ENCODE peak calls at places on chromosomes 6 and 20, in ten cellular contexts. One of them, this sample, is unnamed.

GRCh38 chr6:41937881-41938574 is 3.6 kb downstream of the CCND3 start:
- DNase-seq in neural crest cell: no peak
- DNase-seq in body of pancreas: no peak
- DNase-seq in GM23338: no peak
- DNase-seq in GM10248: no peak
- DNase-seq in transverse colon: no peak
- DNase-seq in upper lobe of left lung: peak
- DNase-seq in cardiac muscle cell: peak
- DNase-seq in fibroblast of lung: no peak
- DNase-seq in fibroblast of mammary gland: no peak
- DNase-seq in this sample: no peak

GRCh38 chr6:80673367-80673766 is 566.9 kb downstream of the BCKDHB start:
- DNase-seq in upper lobe of left lung: no peak
- DNase-seq in GM23338: no peak
- DNase-seq in fibroblast of lung: no peak
- DNase-seq in body of pancreas: no peak
- DNase-seq in GM10248: no peak
- DNase-seq in transverse colon: no peak
- DNase-seq in cardiac muscle cell: no peak
- DNase-seq in fibroblast of mammary gland: no peak
- DNase-seq in neural crest cell: no peak
- DNase-seq in this sample: no peak

GRCh38 chr6:75752365-75752764 is 3.3 kb downstream of the MYO6 start:
- DNase-seq in fibroblast of lung: peak
- DNase-seq in GM10248: no peak
- DNase-seq in neural crest cell: no peak
- DNase-seq in fibroblast of mammary gland: no peak
- DNase-seq in upper lobe of left lung: no peak
- DNase-seq in transverse colon: no peak
- DNase-seq in GM23338: no peak
- DNase-seq in body of pancreas: no peak
- DNase-seq in cardiac muscle cell: no peak
- DNase-seq in this sample: no peak

GRCh38 chr6:133811557-133811956 is 77.4 kb upstream of the TCF21 start:
- DNase-seq in body of pancreas: no peak
- DNase-seq in transverse colon: no peak
- DNase-seq in GM10248: no peak
- DNase-seq in fibroblast of mammary gland: no peak
- DNase-seq in neural crest cell: no peak
- DNase-seq in fibroblast of lung: no peak
- DNase-seq in GM23338: no peak
- DNase-seq in upper lobe of left lung: no peak
- DNase-seq in cardiac muscle cell: no peak
- DNase-seq in this sample: no peak

GRCh38 chr6:37205189-37205996 is 35.4 kb downstream of the PIM1 start:
- DNase-seq in cardiac muscle cell: no peak
- DNase-seq in body of pancreas: no peak
- DNase-seq in GM10248: peak
- DNase-seq in upper lobe of left lung: no peak
- DNase-seq in neural crest cell: no peak
- DNase-seq in fibroblast of mammary gland: no peak
- DNase-seq in fibroblast of lung: no peak
- DNase-seq in transverse colon: no peak
- DNase-seq in GM23338: no peak
- DNase-seq in this sample: no peak

GRCh38 chr6:105209950-105210706 is 30.3 kb upstream of the POPDC3 start:
- DNase-seq in fibroblast of mammary gland: peak
- DNase-seq in GM23338: no peak
- DNase-seq in neural crest cell: no peak
- DNase-seq in cardiac muscle cell: peak
- DNase-seq in body of pancreas: no peak
- DNase-seq in fibroblast of lung: peak
- DNase-seq in transverse colon: no peak
- DNase-seq in GM10248: no peak
- DNase-seq in upper lobe of left lung: no peak
- DNase-seq in this sample: no peak

GRCh38 chr6:82872092-82872635 is 193.5 kb downstream of the UBE3D start:
- DNase-seq in transverse colon: no peak
- DNase-seq in cardiac muscle cell: no peak
- DNase-seq in upper lobe of left lung: no peak
- DNase-seq in fibroblast of lung: no peak
- DNase-seq in body of pancreas: no peak
- DNase-seq in GM23338: no peak
- DNase-seq in GM10248: no peak
- DNase-seq in neural crest cell: no peak
- DNase-seq in fibroblast of mammary gland: no peak
- DNase-seq in this sample: no peak

GRCh38 chr6:70210462-70210861 is 92.4 kb downstream of the COL9A1 start:
- DNase-seq in transverse colon: no peak
- DNase-seq in fibroblast of mammary gland: peak
- DNase-seq in GM10248: peak
- DNase-seq in GM23338: peak
- DNase-seq in body of pancreas: no peak
- DNase-seq in fibroblast of lung: no peak
- DNase-seq in upper lobe of left lung: no peak
- DNase-seq in cardiac muscle cell: peak
- DNase-seq in neural crest cell: no peak
- DNase-seq in this sample: no peak

GRCh38 chr6:105993769-105994521 is 92.2 kb upstream of the PRDM1 start:
- DNase-seq in GM10248: no peak
- DNase-seq in body of pancreas: peak
- DNase-seq in transverse colon: peak
- DNase-seq in GM23338: peak
- DNase-seq in fibroblast of mammary gland: peak
- DNase-seq in fibroblast of lung: peak
- DNase-seq in cardiac muscle cell: peak
- DNase-seq in neural crest cell: no peak
- DNase-seq in upper lobe of left lung: no peak
- DNase-seq in this sample: peak

GRCh38 chr6:149330133-149330532 is 12.6 kb downstream of the TAB2 start:
- DNase-seq in GM23338: no peak
- DNase-seq in cardiac muscle cell: no peak
- DNase-seq in body of pancreas: no peak
- DNase-seq in fibroblast of mammary gland: no peak
- DNase-seq in fibroblast of lung: no peak
- DNase-seq in neural crest cell: no peak
- DNase-seq in transverse colon: no peak
- DNase-seq in upper lobe of left lung: no peak
- DNase-seq in GM10248: no peak
- DNase-seq in this sample: no peak
- TF ChIP-seq CTCF in GM23338: no peak
- TF ChIP-seq CTCF in cardiac muscle cell: no peak
- TF ChIP-seq CTCF in body of pancreas: no peak
- TF ChIP-seq CTCF in fibroblast of mammary gland: no peak
- TF ChIP-seq CTCF in fibroblast of lung: no peak
- TF ChIP-seq CTCF in neural crest cell: no peak
- TF ChIP-seq CTCF in transverse colon: no peak
- TF ChIP-seq CTCF in upper lobe of left lung: no peak
- TF ChIP-seq CTCF in GM10248: no peak
- TF ChIP-seq CTCF in this sample: no peak

GRCh38 chr20:44642203-44643153 is 9.0 kb downstream of the ADA start:
- DNase-seq in upper lobe of left lung: peak
- DNase-seq in body of pancreas: peak
- DNase-seq in fibroblast of lung: peak
- DNase-seq in cardiac muscle cell: peak
- DNase-seq in GM10248: peak
- DNase-seq in neural crest cell: no peak
- DNase-seq in fibroblast of mammary gland: peak
- DNase-seq in transverse colon: peak
- DNase-seq in GM23338: peak
- DNase-seq in this sample: peak
- TF ChIP-seq CTCF in upper lobe of left lung: no peak
- TF ChIP-seq CTCF in body of pancreas: peak
- TF ChIP-seq CTCF in fibroblast of lung: no peak
- TF ChIP-seq CTCF in cardiac muscle cell: no peak
- TF ChIP-seq CTCF in GM10248: no peak
- TF ChIP-seq CTCF in neural crest cell: no peak
- TF ChIP-seq CTCF in fibroblast of mammary gland: no peak
- TF ChIP-seq CTCF in transverse colon: no peak
- TF ChIP-seq CTCF in GM23338: no peak
- TF ChIP-seq CTCF in this sample: no peak

DNA sequence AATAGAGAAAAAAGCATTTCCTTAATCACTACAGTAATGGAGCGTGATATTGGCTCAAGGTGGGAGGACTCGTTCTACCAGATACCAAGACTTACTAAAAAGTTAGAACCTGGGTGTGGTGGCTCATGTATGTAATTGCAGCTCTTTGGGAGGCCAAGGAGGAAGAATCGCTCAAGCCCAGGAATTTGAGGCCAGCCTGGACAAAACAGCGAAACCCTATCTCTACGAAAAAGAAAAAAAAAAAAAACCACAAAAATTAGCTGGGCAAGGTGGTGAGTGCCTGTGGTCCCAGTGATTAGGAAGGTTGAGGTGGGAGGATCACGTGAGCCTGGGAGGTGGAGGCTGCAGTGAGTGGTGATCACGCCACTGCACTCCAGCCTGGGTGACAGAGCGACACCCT is 24.0 kb upstream of the ATRN start:
- DNase-seq in transverse colon: no peak
- DNase-seq in fibroblast of mammary gland: no peak
- DNase-seq in fibroblast of lung: no peak
- DNase-seq in body of pancreas: no peak
- DNase-seq in neural crest cell: no peak
- DNase-seq in GM10248: no peak
- DNase-seq in GM23338: peak
- DNase-seq in cardiac muscle cell: no peak
- DNase-seq in upper lobe of left lung: no peak
- DNase-seq in this sample: no peak
- TF ChIP-seq CTCF in transverse colon: no peak
- TF ChIP-seq CTCF in fibroblast of mammary gland: no peak
- TF ChIP-seq CTCF in fibroblast of lung: no peak
- TF ChIP-seq CTCF in body of pancreas: no peak
- TF ChIP-seq CTCF in neural crest cell: no peak
- TF ChIP-seq CTCF in GM10248: no peak
- TF ChIP-seq CTCF in GM23338: no peak
- TF ChIP-seq CTCF in cardiac muscle cell: no peak
- TF ChIP-seq CTCF in upper lobe of left lung: no peak
- TF ChIP-seq CTCF in this sample: no peak

DNA sequence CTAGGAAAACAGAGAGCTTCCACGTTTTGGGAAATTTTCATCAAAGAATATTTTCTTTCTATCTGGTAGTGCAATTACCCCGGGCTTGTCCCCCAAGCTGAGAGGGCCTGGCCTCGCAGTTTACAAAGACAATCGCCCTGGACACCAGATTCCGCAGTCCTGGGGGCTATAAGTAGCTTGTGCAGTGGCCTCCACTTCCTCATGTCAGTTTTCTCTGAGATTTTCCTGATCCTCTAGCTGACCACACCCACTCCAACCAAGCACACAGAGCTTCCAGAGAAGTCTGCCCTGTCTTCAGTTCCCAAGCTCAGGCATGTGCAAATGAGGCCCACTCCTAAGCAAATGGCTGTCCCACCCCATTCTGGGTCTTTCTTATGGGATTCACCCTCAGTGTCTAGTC is 245.3 kb downstream of the MAFB start:
- DNase-seq in GM23338: no peak
- DNase-seq in neural crest cell: no peak
- DNase-seq in transverse colon: no peak
- DNase-seq in cardiac muscle cell: no peak
- DNase-seq in body of pancreas: no peak
- DNase-seq in fibroblast of lung: no peak
- DNase-seq in fibroblast of mammary gland: no peak
- DNase-seq in upper lobe of left lung: no peak
- DNase-seq in GM10248: no peak
- DNase-seq in this sample: no peak
- TF ChIP-seq CTCF in GM23338: no peak
- TF ChIP-seq CTCF in neural crest cell: no peak
- TF ChIP-seq CTCF in transverse colon: no peak
- TF ChIP-seq CTCF in cardiac muscle cell: no peak
- TF ChIP-seq CTCF in body of pancreas: no peak
- TF ChIP-seq CTCF in fibroblast of lung: no peak
- TF ChIP-seq CTCF in fibroblast of mammary gland: no peak
- TF ChIP-seq CTCF in upper lobe of left lung: no peak
- TF ChIP-seq CTCF in GM10248: no peak
- TF ChIP-seq CTCF in this sample: no peak

GRCh38 chr6:140956567-140957306 is 1176.0 kb upstream of the GJE1 start:
- DNase-seq in fibroblast of lung: peak
- DNase-seq in body of pancreas: no peak
- DNase-seq in upper lobe of left lung: no peak
- DNase-seq in GM23338: no peak
- DNase-seq in GM10248: no peak
- DNase-seq in cardiac muscle cell: no peak
- DNase-seq in fibroblast of mammary gland: peak
- DNase-seq in neural crest cell: no peak
- DNase-seq in transverse colon: no peak
- DNase-seq in this sample: no peak
- TF ChIP-seq CTCF in fibroblast of lung: no peak
- TF ChIP-seq CTCF in body of pancreas: no peak
- TF ChIP-seq CTCF in upper lobe of left lung: no peak
- TF ChIP-seq CTCF in GM23338: no peak
- TF ChIP-seq CTCF in GM10248: no peak
- TF ChIP-seq CTCF in cardiac muscle cell: no peak
- TF ChIP-seq CTCF in fibroblast of mammary gland: no peak
- TF ChIP-seq CTCF in neural crest cell: no peak
- TF ChIP-seq CTCF in transverse colon: no peak
- TF ChIP-seq CTCF in this sample: no peak

GRCh38 chr20:25672659-25673058 is 24.0 kb downstream of the ZNF337 start:
- DNase-seq in cardiac muscle cell: no peak
- DNase-seq in neural crest cell: no peak
- DNase-seq in body of pancreas: no peak
- DNase-seq in GM10248: no peak
- DNase-seq in transverse colon: no peak
- DNase-seq in GM23338: no peak
- DNase-seq in fibroblast of mammary gland: no peak
- DNase-seq in upper lobe of left lung: no peak
- DNase-seq in fibroblast of lung: no peak
- DNase-seq in this sample: no peak

GRCh38 chr20:25668446-25668845 is 28.2 kb downstream of the ZNF337 start:
- DNase-seq in body of pancreas: no peak
- DNase-seq in upper lobe of left lung: no peak
- DNase-seq in fibroblast of mammary gland: no peak
- DNase-seq in GM10248: no peak
- DNase-seq in fibroblast of lung: no peak
- DNase-seq in transverse colon: no peak
- DNase-seq in cardiac muscle cell: peak
- DNase-seq in neural crest cell: no peak
- DNase-seq in GM23338: no peak
- DNase-seq in this sample: no peak

GRCh38 chr20:25675161-25675560 is 21.5 kb downstream of the ZNF337 start:
- DNase-seq in fibroblast of lung: no peak
- DNase-seq in upper lobe of left lung: no peak
- DNase-seq in transverse colon: no peak
- DNase-seq in body of pancreas: no peak
- DNase-seq in cardiac muscle cell: no peak
- DNase-seq in GM10248: no peak
- DNase-seq in neural crest cell: no peak
- DNase-seq in fibroblast of mammary gland: peak
- DNase-seq in GM23338: no peak
- DNase-seq in this sample: no peak

GRCh38 chr20:25669826-25670422 is 26.7 kb downstream of the ZNF337 start:
- DNase-seq in GM10248: no peak
- DNase-seq in fibroblast of lung: peak
- DNase-seq in upper lobe of left lung: no peak
- DNase-seq in body of pancreas: no peak
- DNase-seq in transverse colon: no peak
- DNase-seq in GM23338: peak
- DNase-seq in fibroblast of mammary gland: peak
- DNase-seq in neural crest cell: no peak
- DNase-seq in cardiac muscle cell: peak
- DNase-seq in this sample: no peak
- TF ChIP-seq CTCF in GM10248: no peak
- TF ChIP-seq CTCF in fibroblast of lung: peak
- TF ChIP-seq CTCF in upper lobe of left lung: no peak
- TF ChIP-seq CTCF in body of pancreas: no peak
- TF ChIP-seq CTCF in transverse colon: no peak
- TF ChIP-seq CTCF in GM23338: peak
- TF ChIP-seq CTCF in fibroblast of mammary gland: peak
- TF ChIP-seq CTCF in neural crest cell: peak
- TF ChIP-seq CTCF in cardiac muscle cell: no peak
- TF ChIP-seq CTCF in this sample: no peak

This sample was measured in natural killer cell.